ENCODE peak calls at places on chromosomes 16 and 17, in six cellular contexts. F, Y, M, W, L and O are unnamed samples.

GRCh38 chr16:66044616-66045015 is 321.9 kb upstream of the CDH5 start:
- DNase-seq in W (no peak), M (no peak), F (no peak), Y (no peak), L (no peak), O (no peak)

GRCh38 chr17:61234102-61234750 is 165.4 kb upstream of the TBX2 start:
- DNase-seq in Y (no peak), W (no peak), L (no peak), M (no peak), F (no peak), O (no peak)

GRCh38 chr16:24969071-24969470 is 46.1 kb downstream of the ARHGAP17 start:
- DNase-seq in F (no peak), M (no peak), W (no peak), L (no peak), Y (no peak), O (no peak)

GRCh38 chr16:80041399-80041798 is 440.9 kb upstream of the MAF start:
- DNase-seq in W (no peak), L (no peak), M (no peak), Y (no peak), F (no peak), O (no peak)

GRCh38 chr16:87333101-87333500 is 15.9 kb upstream of the C16orf95 start:
- DNase-seq in L (no peak), M (no peak), W (no peak), Y (no peak), F (peak; percentile 84), O (no peak)

GRCh38 chr16:964696-965395 is 5.9 kb downstream of the LMF1 start:
- DNase-seq in L (peak; percentile 49), F (peak; percentile 43), Y (peak; percentile 21), M (peak; percentile 42), W (no peak), O (no peak)

GRCh38 chr16:23323224-23324030 is 21.3 kb downstream of the SCNN1B start:
- DNase-seq in M (no peak), Y (no peak), L (no peak), F (no peak), W (no peak), O (no peak)

GRCh38 chr16:70578035-70578434 is 54.4 kb downstream of the SF3B3 start:
- DNase-seq in F (no peak), W (peak; percentile 2), Y (no peak), M (no peak), L (no peak), O (no peak)

GRCh38 chr17:50258647-50259483 is 15.4 kb upstream of the TMEM92 start:
- DNase-seq in L (no peak), F (no peak), W (no peak), Y (no peak), M (no peak), O (no peak)

GRCh38 chr16:55943257-55943656 is 68.1 kb upstream of the CES5A start:
- DNase-seq in L (no peak), Y (no peak), M (no peak), W (no peak), F (no peak), O (no peak)

GRCh38 chr16:3980311-3981111 is 100.0 kb upstream of the CREBBP start:
- DNase-seq in W (no peak), L (peak; percentile 75), Y (no peak), F (no peak), M (no peak), O (no peak)

GRCh38 chr16:25625620-25626019 is 66.1 kb upstream of the HS3ST4 start:
- DNase-seq in M (no peak), L (no peak), Y (no peak), F (no peak), W (no peak), O (no peak)

GRCh38 chr17:39706921-39707337 is 7.1 kb downstream of the ERBB2 start:
- DNase-seq in M (no peak), F (no peak), W (no peak), Y (no peak), L (no peak), O (no peak)

GRCh38 chr16:63057342-63057741 is 1021.1 kb upstream of the CDH8 start:
- DNase-seq in Y (no peak), W (no peak), F (no peak), M (no peak), L (no peak), O (no peak)

GRCh38 chr17:80959330-80960036 is 32.2 kb upstream of the CHMP6 start:
- DNase-seq in Y (no peak), F (peak; percentile 67), M (no peak), L (peak; percentile 94), W (peak; percentile 94), O (no peak)

GRCh38 chr17:20010099-20010863 is 1.1 kb downstream of the SPECC1 start:
- DNase-seq in L (peak; percentile 63), Y (peak; percentile 9), F (peak; percentile 86), W (peak; percentile 45), M (no peak), O (no peak)

GRCh38 chr17:74865504-74866197 is 6.0 kb upstream of the GRIN2C start:
- DNase-seq in W (no peak), L (no peak), M (no peak), F (no peak), Y (no peak), O (no peak)

GRCh38 chr17:75011788-75012319 is 616 bp upstream of the MRPL58 start:
- DNase-seq in L (no peak), Y (no peak), M (no peak), F (peak; percentile 75), W (peak; percentile 76), O (no peak)

GRCh38 chr17:65518256-65518655 is 43.2 kb downstream of the AXIN2 start:
- DNase-seq in Y (no peak), L (peak; percentile 57), M (no peak), F (no peak), W (no peak), O (no peak)

GRCh38 chr17:79109584-79109983 is 35.0 kb downstream of the ENGASE start:
- DNase-seq in Y (no peak), L (peak; percentile 15), F (no peak), M (no peak), W (no peak), O (no peak)

GRCh38 chr16:9275816-9276354 is 184.4 kb downstream of the HAPSTR1 start:
- DNase-seq in W (no peak), L (no peak), F (no peak), Y (no peak), M (no peak), O (no peak)

GRCh38 chr17:53934931-53935330 is 112.2 kb downstream of the KIF2B start:
- DNase-seq in Y (no peak), L (no peak), F (no peak), W (no peak), M (no peak), O (no peak)

GRCh38 chr16:2228161-2228824 is 4.9 kb downstream of the E4F1 start:
- DNase-seq in F (no peak), L (no peak), W (no peak), M (no peak), Y (no peak), O (no peak)

GRCh38 chr16:10835281-10835931 is 16.8 kb upstream of the TVP23A start:
- DNase-seq in Y (no peak), F (no peak), W (no peak), M (no peak), L (no peak), O (no peak)

GRCh38 chr16:68272501-68273209 is 8.3 kb downstream of the SLC7A6 start:
- DNase-seq in L (no peak), F (no peak), W (no peak), Y (no peak), M (peak; percentile 42), O (no peak)

GRCh38 chr17:77886387-77886728 is 72.1 kb upstream of the TNRC6C start:
- DNase-seq in L (no peak), Y (no peak), F (no peak), W (peak; percentile 51), M (no peak), O (no peak)

GRCh38 chr16:78577597-78577996 is 478.1 kb downstream of the WWOX start:
- DNase-seq in F (no peak), Y (no peak), M (no peak), W (no peak), L (no peak), O (no peak)

GRCh38 chr17:66975614-66976378 is 11.3 kb downstream of the CACNG4 start:
- DNase-seq in L (peak; percentile 49), M (no peak), F (peak; percentile 31), W (peak; percentile 46), Y (no peak), O (no peak)

GRCh38 chr17:10790491-10791401 is 13.2 kb downstream of the TMEM238L start:
- DNase-seq in M (no peak), W (no peak), F (peak; percentile 23), Y (no peak), L (no peak), O (no peak)

GRCh38 chr17:4032738-4033137 is 68.5 kb upstream of the ATP2A3 start:
- DNase-seq in L (no peak), W (no peak), M (no peak), Y (no peak), F (no peak), O (no peak)

GRCh38 chr16:9090101-9090959 is 1.1 kb upstream of the HAPSTR1 start:
- DNase-seq in M (peak; percentile 19), W (peak; percentile 65), F (peak; percentile 25), L (no peak), Y (no peak), O (peak; percentile 49)

GRCh38 chr17:57921342-57921741 is 33.9 kb downstream of the CUEDC1 start:
- DNase-seq in Y (no peak), M (no peak), F (peak; percentile 72), L (no peak), W (peak; percentile 67), O (no peak)